ENCODE peak calls at places on chromosome 15, in six cellular contexts. N, X, I, T, R and D are unnamed samples.

GRCh38 chr15:32041294-32041693 is 11.0 kb downstream of the CHRNA7 start:
- DNase-seq in N (peak; percentile 23), X (no peak), I (no peak), T (no peak), R (peak; percentile 40), D (no peak)

GRCh38 chr15:101156509-101157159 is 95.2 kb downstream of the CHSY1 start:
- DNase-seq in N (no peak), X (no peak), I (no peak), T (no peak), R (no peak), D (no peak)

GRCh38 chr15:58467121-58467721 is 35.4 kb downstream of the LIPC start:
- DNase-seq in N (no peak), X (no peak), I (no peak), T (no peak), R (peak; percentile 4), D (no peak)

GRCh38 chr15:81781316-81781868 is 264.4 kb downstream of the MEX3B start:
- DNase-seq in N (no peak), X (no peak), I (no peak), T (no peak), R (no peak), D (no peak)

GRCh38 chr15:76904461-76905012 is 603 bp downstream of the SCAPER start:
- DNase-seq in N (peak; percentile 35), X (peak; percentile 71), I (no peak), T (peak; percentile 38), R (peak; percentile 73), D (no peak)

GRCh38 chr15:74630284-74631086 is 14.8 kb downstream of the CLK3 start:
- DNase-seq in N (no peak), X (no peak), I (no peak), T (no peak), R (no peak), D (no peak)

GRCh38 chr15:75206006-75206405 is 4.3 kb downstream of the C15orf39 start:
- DNase-seq in N (no peak), X (no peak), I (no peak), T (no peak), R (no peak), D (no peak)

GRCh38 chr15:57772223-57772957 is 65.9 kb downstream of the POLR2M start:
- DNase-seq in N (no peak), X (no peak), I (peak; percentile 20), T (no peak), R (peak; percentile 52), D (no peak)

GRCh38 chr15:78212546-78213424 is 21.6 kb downstream of the ACSBG1 start:
- DNase-seq in N (peak; percentile 92), X (peak; percentile 90), I (peak; percentile 74), T (no peak), R (no peak), D (no peak)

GRCh38 chr15:60079210-60079609 is 75.1 kb downstream of the FOXB1 start:
- DNase-seq in N (no peak), X (no peak), I (no peak), T (no peak), R (peak; percentile 41), D (no peak)

GRCh38 chr15:89794627-89795241 is 18.6 kb downstream of the MESP2 start:
- DNase-seq in N (peak; percentile 14), X (no peak), I (peak; percentile 81), T (no peak), R (no peak), D (no peak)

GRCh38 chr15:28977377-28978010 is 91.7 kb downstream of the APBA2 start:
- DNase-seq in N (no peak), X (peak; percentile 83), I (peak; percentile 96), T (no peak), R (peak; percentile 47), D (peak; percentile 91)

GRCh38 chr15:68479406-68479805 is 47.4 kb upstream of the ITGA11 start:
- DNase-seq in N (no peak), X (peak; percentile 50), I (peak; percentile 20), T (no peak), R (no peak), D (peak; percentile 24)

GRCh38 chr15:33008284-33009011 is 186.1 kb downstream of the FMN1 start:
- DNase-seq in N (no peak), X (no peak), I (peak; percentile 80), T (no peak), R (no peak), D (peak; percentile 39)

GRCh38 chr15:78995921-78996780 is 51.3 kb upstream of the CTSH start:
- DNase-seq in N (no peak), X (no peak), I (no peak), T (no peak), R (no peak), D (no peak)

GRCh38 chr15:93846148-93846547 is 385.2 kb upstream of the MCTP2 start:
- DNase-seq in N (no peak), X (no peak), I (no peak), T (no peak), R (no peak), D (no peak)

GRCh38 chr15:38536201-38536676 is 28.4 kb downstream of the RASGRP1 start:
- DNase-seq in N (peak; percentile 22), X (no peak), I (peak; percentile 25), T (no peak), R (no peak), D (peak; percentile 69)

DNA sequence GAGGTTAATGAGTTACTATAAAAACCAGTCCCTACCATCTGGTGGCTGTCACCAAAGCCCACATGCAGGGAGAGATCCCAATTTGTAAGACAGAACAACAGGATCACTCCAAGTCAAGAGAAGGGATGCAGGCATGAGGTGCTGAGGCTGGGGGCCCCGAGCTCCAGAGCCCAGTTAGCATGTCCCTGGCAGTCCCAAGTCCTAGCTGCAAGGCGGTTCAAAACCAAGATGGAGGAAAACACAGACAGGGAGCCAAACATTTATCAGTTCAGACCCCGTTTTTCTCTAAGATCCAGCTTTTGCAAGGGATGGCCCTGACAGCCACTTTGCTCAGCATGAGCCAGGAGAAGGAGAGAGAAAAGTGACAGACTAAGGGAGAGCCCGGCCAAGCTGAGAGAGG is 207.0 kb downstream of the UACA start:
- DNase-seq in N (no peak), X (no peak), I (no peak), T (no peak), R (no peak), D (no peak)
- H3K27me3 ChIP-seq in N (no peaks in the 10 kb centered on the region), X (no peaks in the 10 kb centered on the region), I (peaks cover 46% of the 10 kb centered on the region), T (peaks cover 7% of the 10 kb centered on the region), R (no peaks in the 10 kb centered on the region), D (peaks cover 40% of the 10 kb centered on the region)

DNA sequence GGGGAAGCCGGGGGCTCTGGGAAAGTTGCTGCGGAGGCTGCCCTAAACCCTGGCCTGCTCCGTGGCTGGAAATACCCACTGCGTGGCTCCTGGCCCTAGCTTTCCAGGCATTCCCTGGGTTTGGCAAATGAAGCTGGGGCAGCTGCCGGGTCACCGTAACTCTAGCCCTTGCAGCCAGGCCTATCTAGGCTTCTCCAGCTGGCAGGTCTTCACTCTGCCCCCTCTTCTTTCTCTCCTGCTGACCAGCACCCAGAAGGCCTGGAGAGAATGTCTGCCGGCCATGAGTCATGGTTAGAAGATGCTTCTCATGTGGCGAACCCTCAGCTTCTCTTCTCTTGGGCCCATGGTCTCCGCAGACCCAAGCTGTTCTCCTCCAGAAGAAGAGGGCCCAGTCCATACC is 5.6 kb upstream of the DLL4 start:
- DNase-seq in N (no peak), X (no peak), I (no peak), T (no peak), R (no peak), D (no peak)
- H3K27me3 ChIP-seq in N (no peaks in the 10 kb centered on the region), X (peaks cover 47% of the 10 kb centered on the region), I (peaks cover 34% of the 10 kb centered on the region), T (peaks cover 63% of the 10 kb centered on the region), R (peaks cover 92% of the 10 kb centered on the region), D (peaks cover 35% of the 10 kb centered on the region)

DNA sequence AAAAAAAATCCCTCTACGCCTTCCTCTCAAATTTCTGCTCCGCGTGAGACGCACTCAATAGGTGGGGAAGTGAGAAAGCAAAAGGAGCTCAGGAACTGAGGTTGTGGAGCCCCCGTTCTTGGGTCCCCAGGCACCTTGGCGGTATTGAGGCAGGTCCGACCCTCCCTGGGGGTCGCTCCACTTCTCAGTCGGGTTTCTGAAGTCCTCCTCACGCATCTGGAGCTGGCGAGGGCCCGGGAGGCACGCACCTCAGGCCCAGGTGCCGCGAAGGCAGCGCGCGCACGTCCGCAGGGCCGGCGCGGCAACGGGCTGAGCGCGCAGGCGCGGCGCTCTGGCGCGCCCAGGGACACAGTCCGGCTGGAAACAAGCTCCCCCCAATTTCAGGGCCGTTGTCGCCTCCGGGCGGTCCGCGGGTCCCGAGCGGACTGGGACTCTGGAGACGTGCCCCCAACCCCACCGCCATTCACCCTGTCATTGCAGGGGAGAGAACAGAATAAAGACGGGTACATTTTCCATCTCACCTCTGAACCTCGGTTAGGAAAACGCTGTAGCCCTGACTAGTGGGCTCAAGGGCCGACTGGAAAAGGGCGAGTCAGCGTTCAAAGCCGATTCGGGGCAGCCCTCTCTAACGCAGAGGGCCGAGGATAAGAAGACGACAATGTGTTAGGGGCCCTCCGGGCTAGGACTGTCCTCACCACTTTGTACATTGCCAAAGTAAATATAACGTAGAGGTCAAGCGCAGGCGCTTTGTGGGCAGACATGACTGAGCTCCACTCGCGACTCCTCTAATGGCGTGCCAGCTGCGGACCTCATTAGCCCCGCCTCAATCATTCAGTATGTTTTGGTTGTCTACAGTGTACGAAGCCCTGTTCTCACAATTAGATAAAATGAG is at the start of gene ZNF770:
- DNase-seq in N (peak; percentile 86), X (peak; percentile 93), I (peak; percentile 82), T (peak; percentile 77), R (peak; percentile 84), D (peak; percentile 26)
- H3K27me3 ChIP-seq in N (no peaks in the 10 kb centered on the region), X (no peaks in the 10 kb centered on the region), I (no peaks in the 10 kb centered on the region), T (no peaks in the 10 kb centered on the region), R (no peaks in the 10 kb centered on the region), D (no peaks in the 10 kb centered on the region)

GRCh38 chr15:92395557-92395956 is 1.9 kb downstream of the ST8SIA2 start:
- DNase-seq in N (no peak), X (no peak), I (no peak), T (no peak), R (no peak), D (no peak)
- H3K27me3 ChIP-seq in N (no peaks in the 10 kb centered on the region), X (peaks cover 68% of the 10 kb centered on the region), I (no peaks in the 10 kb centered on the region), T (no peaks in the 10 kb centered on the region), R (peaks cover 57% of the 10 kb centered on the region), D (peaks cover 36% of the 10 kb centered on the region)

GRCh38 chr15:52806284-52806655 is 16.1 kb upstream of the ONECUT1 start:
- DNase-seq in N (peak; percentile 22), X (no peak), I (no peak), T (no peak), R (no peak), D (no peak)
- H3K27me3 ChIP-seq in N (no peaks in the 10 kb centered on the region), X (peaks cover 98% of the 10 kb centered on the region), I (peaks cover 49% of the 10 kb centered on the region), T (peaks cover 61% of the 10 kb centered on the region), R (peaks cover 85% of the 10 kb centered on the region), D (peaks cover 74% of the 10 kb centered on the region)

GRCh38 chr15:72404356-72404755 is 6.3 kb downstream of the TMEM202 start:
- DNase-seq in N (no peak), X (no peak), I (no peak), T (no peak), R (no peak), D (no peak)

GRCh38 chr15:72411544-72411943 is 13.4 kb downstream of the TMEM202 start:
- DNase-seq in N (no peak), X (no peak), I (no peak), T (no peak), R (no peak), D (no peak)

GRCh38 chr15:72402726-72403125 is 4.6 kb downstream of the TMEM202 start:
- DNase-seq in N (no peak), X (no peak), I (no peak), T (no peak), R (no peak), D (no peak)

GRCh38 chr15:72406936-72407335 is 8.8 kb downstream of the TMEM202 start:
- DNase-seq in N (no peak), X (no peak), I (no peak), T (no peak), R (no peak), D (no peak)
- H3K27me3 ChIP-seq in N (no peaks in the 10 kb centered on the region), X (peaks cover 65% of the 10 kb centered on the region), I (peaks cover 10% of the 10 kb centered on the region), T (peaks cover 5% of the 10 kb centered on the region), R (peaks cover 98% of the 10 kb centered on the region), D (peaks cover 31% of the 10 kb centered on the region)